ENCODE peak calls at places on chromosomes 11 and 22, in nine cellular contexts. X is astrocyte of the spinal cord, C is tibial nerve, H is foreskin fibroblast, M is AG04450, I is pancreas, A is mammary epithelial cell, S is IMR-90, L is transverse colon. P is an unnamed sample.

GRCh38 chr11:1714908-1715885 is 18.2 kb downstream of the KRTAP5-6 start:
- DNase-seq in A (no peak), C (no peak), S (no peak), M (no peak), L (no peak), H (no peak), I (no peak), X (no peak), P (no peak)

GRCh38 chr11:12122083-12122482 is 11.7 kb downstream of the MICAL2 start:
- DNase-seq in X (no peak), L (no peak), I (no peak), M (no peak), A (no peak), H (no peak), C (no peak), S (no peak), P (no peak)

GRCh38 chr22:31443516-31443915 is 44.1 kb downstream of the DRG1 start:
- DNase-seq in M (no peak), H (no peak), X (no peak), L (no peak), I (no peak), S (no peak), A (no peak), C (no peak), P (no peak)

GRCh38 chr22:29744902-29745301 is 21.9 kb downstream of the ZMAT5 start:
- DNase-seq in M (peak), L (peak), H (peak), S (peak), C (peak), I (no peak), X (peak), A (peak), P (peak)

GRCh38 chr11:114091791-114092397 is 32.4 kb downstream of the ZBTB16 start:
- DNase-seq in I (no peak), C (no peak), L (no peak), H (peak), M (no peak), X (no peak), A (no peak), S (no peak), P (no peak)

GRCh38 chr22:41177626-41178424 is 27.3 kb upstream of the L3MBTL2 start:
- DNase-seq in H (no peak), I (no peak), M (no peak), A (no peak), C (no peak), S (no peak), X (no peak), L (no peak), P (no peak)

GRCh38 chr22:17120711-17121234 is 387 bp downstream of the TMEM121B start:
- DNase-seq in L (no peak), S (no peak), X (no peak), M (no peak), A (no peak), I (peak), C (no peak), H (peak), P (no peak)

GRCh38 chr11:113874920-113875413 is 405 bp downstream of the USP28 start:
- DNase-seq in H (no peak), A (peak), L (no peak), M (no peak), C (no peak), X (peak), S (peak), I (no peak), P (no peak)

GRCh38 chr11:57645716-57646085 is 4.0 kb downstream of the YPEL4 start:
- DNase-seq in L (no peak), M (no peak), H (no peak), A (no peak), C (no peak), S (no peak), X (no peak), I (no peak), P (no peak)

GRCh38 chr11:46534713-46535112 is 59.1 kb downstream of the AMBRA1 start:
- DNase-seq in A (no peak), L (no peak), M (no peak), I (no peak), C (no peak), S (no peak), H (no peak), X (no peak), P (no peak)

GRCh38 chr11:720642-721346 is 14.8 kb downstream of the EPS8L2 start:
- DNase-seq in H (no peak), M (no peak), X (no peak), C (no peak), S (peak), I (peak), A (peak), L (peak), P (no peak)

GRCh38 chr22:25841775-25842174 is 99.8 kb downstream of the MYO18B start:
- DNase-seq in X (no peak), A (no peak), C (no peak), L (no peak), M (no peak), S (no peak), I (no peak), H (no peak), P (no peak)

GRCh38 chr22:37658133-37659065 is at the start of gene PDXP:
- DNase-seq in L (peak), S (peak), A (peak), H (peak), I (peak), M (peak), C (peak), X (peak), P (peak)

GRCh38 chr11:117062503-117062902 is 35.7 kb downstream of the SIK3 start:
- DNase-seq in L (no peak), M (no peak), I (no peak), A (no peak), S (no peak), X (no peak), H (no peak), C (no peak), P (no peak)

GRCh38 chr11:78961186-78961782 is 386.6 kb upstream of the NARS2 start:
- DNase-seq in A (peak), S (peak), I (no peak), C (no peak), H (peak), X (peak), M (no peak), L (peak), P (peak)

GRCh38 chr11:134654161-134654915 is 242.3 kb upstream of the B3GAT1 start:
- DNase-seq in H (no peak), L (no peak), C (no peak), S (no peak), A (no peak), I (no peak), X (no peak), M (no peak), P (no peak)

GRCh38 chr11:130050272-130050671 is 19.4 kb upstream of the APLP2 start:
- DNase-seq in C (no peak), H (no peak), L (no peak), I (no peak), X (no peak), A (no peak), S (peak), M (no peak), P (no peak)

GRCh38 chr11:72045849-72046248 is 34.5 kb downstream of the NUMA1 start:
- DNase-seq in S (no peak), M (no peak), L (no peak), H (peak), A (no peak), X (no peak), I (no peak), C (no peak), P (peak)

GRCh38 chr11:109729761-109730160 is 307.8 kb downstream of the C11orf87 start:
- DNase-seq in C (no peak), A (no peak), X (no peak), S (no peak), M (no peak), H (no peak), L (peak), I (peak), P (no peak)

GRCh38 chr11:64285885-64286800 is 495 bp downstream of the GPR137 start:
- DNase-seq in X (no peak), H (no peak), S (no peak), A (no peak), M (no peak), C (no peak), L (peak), I (peak), P (no peak)

GRCh38 chr11:62138630-62139425 is 15.0 kb downstream of the INCENP start:
- DNase-seq in M (no peak), H (no peak), C (no peak), L (no peak), X (no peak), A (no peak), I (no peak), S (no peak), P (no peak)

GRCh38 chr22:46592390-46592872 is 27.8 kb upstream of the GRAMD4 start:
- DNase-seq in A (peak), X (peak), C (no peak), H (peak), L (peak), I (no peak), S (peak), M (peak), P (peak)

GRCh38 chr22:28442264-28442950 is 237.2 kb downstream of the TTC28 start:
- DNase-seq in M (no peak), X (peak), H (peak), L (peak), I (peak), S (peak), C (peak), A (peak), P (peak)

GRCh38 chr11:131370090-131370751 is at the start of gene NTM:
- DNase-seq in S (peak), X (peak), A (peak), L (peak), I (peak), H (peak), C (peak), M (no peak), P (no peak)

GRCh38 chr11:28514391-28514790 is 406.2 kb downstream of the METTL15 start:
- DNase-seq in C (no peak), I (no peak), M (no peak), H (peak), A (no peak), S (peak), X (no peak), L (no peak), P (no peak)

GRCh38 chr11:30317030-30317429 is 5.9 kb upstream of the ARL14EP start:
- DNase-seq in M (no peak), S (no peak), X (no peak), C (no peak), H (no peak), I (no peak), L (no peak), A (no peak), P (no peak)

GRCh38 chr22:40982482-40983385 is 31.6 kb downstream of the RBX1 start:
- DNase-seq in C (no peak), M (no peak), X (no peak), A (no peak), I (no peak), L (no peak), S (no peak), H (no peak), P (no peak)

GRCh38 chr22:46796566-46797195 is 34.2 kb downstream of the TBC1D22A start:
- DNase-seq in S (no peak), L (no peak), I (no peak), M (no peak), X (no peak), C (no peak), A (no peak), H (no peak), P (no peak)

GRCh38 chr11:6646631-6647281 is 8.9 kb downstream of the DCHS1 start:
- DNase-seq in X (peak), H (peak), S (peak), A (no peak), I (no peak), L (no peak), M (no peak), C (peak), P (peak)

GRCh38 chr11:117932426-117932825 is 3.2 kb upstream of the TMPRSS13 start:
- DNase-seq in L (no peak), X (no peak), M (no peak), A (no peak), C (no peak), S (no peak), H (no peak), I (no peak), P (no peak)

GRCh38 chr11:34318111-34319037 is 39.4 kb downstream of the ABTB2 start:
- DNase-seq in X (peak), H (peak), A (peak), I (no peak), M (no peak), C (no peak), S (peak), L (peak), P (peak)

GRCh38 chr22:49370841-49371301 is 456.8 kb downstream of the BRD1 start:
- DNase-seq in S (no peak), M (no peak), I (no peak), C (no peak), L (no peak), X (no peak), A (no peak), H (no peak), P (no peak)

GRCh38 chr22:50363411-50364194 is 20.5 kb downstream of the PPP6R2 start:
- DNase-seq in X (no peak), C (no peak), H (no peak), M (no peak), S (no peak), A (no peak), I (no peak), L (no peak), P (no peak)

GRCh38 chr11:69293819-69294505 is at the start of gene MYEOV:
- DNase-seq in A (peak), X (peak), I (peak), M (no peak), C (no peak), S (no peak), H (peak), L (peak), P (peak)

GRCh38 chr11:46541593-46542371 is 52.0 kb downstream of the AMBRA1 start:
- DNase-seq in A (no peak), L (peak), M (no peak), C (no peak), X (no peak), S (no peak), H (no peak), I (peak), P (no peak)

GRCh38 chr22:17972385-17973181 is 51.8 kb downstream of the MICAL3 start:
- DNase-seq in L (no peak), I (no peak), X (peak), S (peak), H (peak), A (peak), M (peak), C (no peak), P (peak)

GRCh38 chr11:130839950-130840666 is 76.2 kb downstream of the SNX19 start:
- DNase-seq in M (peak), A (no peak), H (peak), S (peak), L (no peak), C (no peak), I (no peak), X (peak), P (peak)

GRCh38 chr11:16613401-16614381 is 124.8 kb upstream of the C11orf58 start:
- DNase-seq in X (peak), M (peak), H (peak), C (peak), L (peak), A (peak), I (peak), S (peak), P (peak)

GRCh38 chr11:30203850-30204249 is 27.0 kb upstream of the FSHB start:
- DNase-seq in H (no peak), I (no peak), C (no peak), S (no peak), M (no peak), A (no peak), X (no peak), L (no peak), P (no peak)

GRCh38 chr22:20111045-20111688 is 4.7 kb upstream of the RANBP1 start:
- DNase-seq in H (peak), L (no peak), X (peak), A (no peak), S (peak), M (no peak), I (peak), C (no peak), P (peak)
- TF ChIP-seq CTCF in H (peak), L (no peak), X (peak), A (peak), S (peak), M (peak), I (peak), C (no peak), P (peak)

GRCh38 chr11:44948155-44948554 is 2.5 kb downstream of the TP53I11 start:
- DNase-seq in S (no peak), H (no peak), A (no peak), C (no peak), I (no peak), M (no peak), X (no peak), L (no peak), P (no peak)
- H3K4me3 ChIP-seq in S (no peak), H (no peak), A (no peak), C (no peak), I (no peak), M (no peak), X (no peak), L (no peak), P (no peak)

GRCh38 chr11:70419307-70420007 is 21.1 kb downstream of the CTTN start:
- DNase-seq in M (no peak), H (no peak), A (no peak), S (no peak), C (no peak), L (no peak), X (no peak), I (no peak), P (no peak)

GRCh38 chr11:70421123-70421522 is 22.8 kb downstream of the CTTN start:
- DNase-seq in I (peak), M (no peak), H (no peak), X (no peak), A (no peak), C (no peak), L (no peak), S (no peak), P (no peak)

GRCh38 chr11:70420496-70420895 is 22.2 kb downstream of the CTTN start:
- DNase-seq in I (no peak), C (no peak), M (no peak), S (no peak), X (no peak), H (no peak), L (no peak), A (no peak), P (no peak)

GRCh38 chr11:70418130-70418529 is 19.8 kb downstream of the CTTN start:
- DNase-seq in H (no peak), A (no peak), I (no peak), S (no peak), L (no peak), M (no peak), X (no peak), C (no peak), P (no peak)

DNA sequence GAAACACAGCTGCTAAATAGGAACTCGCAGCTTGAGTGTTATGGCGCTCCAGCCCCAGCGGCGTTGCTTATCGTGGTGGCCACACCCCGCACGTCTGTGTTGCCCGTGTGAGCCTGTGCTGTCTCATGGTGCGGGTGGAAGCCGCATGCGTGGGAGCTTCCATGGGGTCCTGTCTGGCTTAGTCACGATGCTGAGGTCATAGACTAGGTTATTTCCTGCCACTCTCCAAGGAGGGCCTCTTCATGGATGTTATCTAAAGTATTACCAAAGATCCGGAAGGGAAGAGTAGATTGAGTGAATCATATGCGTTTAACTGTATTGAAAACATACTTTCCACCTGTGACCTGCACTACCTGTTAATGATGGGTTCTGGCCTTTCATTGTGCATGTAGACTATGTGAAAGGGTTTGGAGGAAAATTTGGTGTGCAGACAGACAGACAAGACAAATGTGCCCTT is 21.7 kb downstream of the CTTN start:
- DNase-seq in H (no peak), I (no peak), A (no peak), X (peak), M (no peak), L (no peak), C (no peak), S (peak), P (peak)
- TF ChIP-seq CTCF in H (no peak), I (no peak), A (no peak), X (no peak), M (no peak), L (no peak), C (no peak), S (no peak), P (no peak)

GRCh38 chr22:39175127-39176066 is 22.9 kb upstream of the CBX7 start:
- DNase-seq in A (no peak), C (no peak), H (no peak), L (no peak), M (no peak), X (no peak), S (no peak), I (no peak), P (no peak)

GRCh38 chr22:39176067-39176621 is 23.7 kb upstream of the CBX7 start:
- DNase-seq in I (peak), C (peak), X (peak), H (peak), S (peak), A (no peak), L (peak), M (no peak), P (peak)

GRCh38 chr22:39173787-39174497 is 21.5 kb upstream of the CBX7 start:
- DNase-seq in L (peak), X (no peak), A (no peak), S (no peak), C (no peak), I (no peak), H (no peak), M (no peak), P (no peak)

GRCh38 chr22:39173050-39173706 is 20.7 kb upstream of the CBX7 start:
- DNase-seq in I (no peak), C (no peak), A (no peak), L (no peak), X (no peak), S (no peak), M (no peak), H (no peak), P (no peak)

DNA sequence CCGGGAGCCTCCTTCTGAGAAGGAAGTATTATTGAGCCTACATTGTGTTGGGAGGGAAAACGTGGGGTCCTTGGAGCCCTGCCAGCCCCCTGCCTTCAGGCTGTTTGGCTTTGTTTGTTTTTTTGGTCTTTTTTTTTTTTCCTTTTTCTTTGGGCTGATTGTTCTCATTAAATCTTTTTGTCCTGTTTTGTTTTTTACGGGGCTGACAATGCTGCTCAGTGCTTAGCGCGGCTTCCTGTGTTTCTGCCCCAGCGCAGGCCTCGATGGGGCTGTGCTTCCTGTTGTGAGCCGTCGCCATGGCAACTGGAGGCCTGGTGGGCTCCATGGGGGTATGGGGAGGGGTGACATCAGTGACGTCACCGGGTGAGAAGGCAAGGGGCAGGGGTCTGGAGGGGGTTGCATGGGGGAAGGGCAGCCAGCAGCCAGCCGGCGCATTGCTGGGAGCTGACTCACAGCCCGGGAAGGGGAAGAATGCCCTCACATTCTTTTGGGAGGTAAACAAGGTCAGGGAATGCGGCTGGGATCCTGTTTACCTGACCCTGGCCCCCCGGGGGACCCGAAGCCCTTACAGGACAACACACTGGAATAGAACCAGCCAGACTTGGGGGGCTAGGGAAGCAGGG is 22.1 kb upstream of the CBX7 start:
- DNase-seq in I (peak), C (peak), H (peak), M (peak), X (peak), L (peak), A (peak), S (peak), P (peak)
- H3K4me3 ChIP-seq in I (no peak), C (no peak), H (no peak), M (no peak), X (no peak), L (no peak), A (no peak), S (no peak), P (no peak)